ENCODE peak calls at places on chromosomes 2 and 18, in eight cellular contexts. L is bronchial epithelial cell; U is anterior cingulate cortex; J is BJ; D is Caco-2; F is fibroblast of the conjunctiva; W is psoas muscle; T is activated CD4-positive, CD25-positive, alpha-beta regulatory T cell treated with anti-CD3 and anti-CD28 coated beads, Interleukin-2, amount 50 U/mL, for 72 hours. Q is an unnamed sample.

GRCh38 chr18:7002107-7002506 is 115.5 kb downstream of the LAMA1 start:
- DNase-seq in J (no peak), U (no peak), F (no peak), L (no peak), D (no peak), W (no peak), T (no peak), Q (no peak)

GRCh38 chr2:108534577-108535379 is 508 bp downstream of the LIMS1 start:
- DNase-seq in W (no peak), T (no peak), U (no peak), F (no peak), L (peak), D (peak), J (no peak), Q (peak)

GRCh38 chr18:832085-832681 is 20.1 kb upstream of the YES1 start:
- DNase-seq in J (no peak), W (no peak), L (no peak), U (no peak), F (no peak), T (no peak), D (peak), Q (peak)

GRCh38 chr2:215522237-215522636 is 86.4 kb upstream of the FN1 start:
- DNase-seq in U (no peak), D (no peak), T (no peak), J (no peak), L (no peak), W (no peak), F (no peak), Q (no peak)

GRCh38 chr2:240236217-240237111 is 96.0 kb upstream of the OTOS start:
- DNase-seq in T (peak), W (peak), U (no peak), J (no peak), F (no peak), L (no peak), D (no peak), Q (peak)

GRCh38 chr18:40094441-40094840 is 1860.6 kb upstream of the PIK3C3 start:
- DNase-seq in T (no peak), D (no peak), U (no peak), L (peak), F (no peak), J (no peak), W (no peak), Q (no peak)

GRCh38 chr2:203936535-203936934 is at the start of gene ICOS:
- DNase-seq in U (no peak), J (no peak), W (no peak), L (no peak), T (no peak), D (no peak), F (no peak), Q (no peak)

GRCh38 chr2:127235082-127235702 is 15.1 kb upstream of the CYP27C1 start:
- DNase-seq in D (no peak), F (no peak), J (no peak), L (no peak), T (no peak), W (no peak), U (no peak), Q (no peak)

GRCh38 chr18:75504469-75504868 is 77.0 kb upstream of the SMIM21 start:
- DNase-seq in T (no peak), J (no peak), D (no peak), W (no peak), U (no peak), F (no peak), L (no peak), Q (no peak)

GRCh38 chr2:32166115-32166549 is 468 bp downstream of the SLC30A6 start:
- DNase-seq in T (no peak), W (no peak), F (no peak), D (no peak), J (no peak), L (no peak), U (no peak), Q (no peak)

Q was measured in NCI-H2227 treated with DMSO at 0.1 percent for 48 hours.